ENCODE peak calls at places on chromosomes 12 and 14, in nine cellular contexts. J is HTR-8/SVneo; D is stimulated activated naive CD8-positive, alpha-beta T cell treated with anti-CD3 and anti-CD28 coated beads, Interleukin-15, Interleukin-2, amounts not matched to agents 100 U/mL and 50 U/mL, for 24 hours; Y is neural progenitor cell; C is uterus; S is stimulated activated CD4-positive, alpha-beta T cell treated with anti-CD3 and anti-CD28 coated beads, Interleukin-1b, Interleukin-23, amount 100 ng/mL, for 4 hours; W is AG08395; R is astrocyte of the cerebellum; I is H54. L is an unnamed sample.

GRCh38 chr12:115370204-115370603 is 686.2 kb upstream of the TBX3 start:
- DNase-seq in J (no peak), D (no peak), Y (no peak), C (no peak), S (no peak), W (no peak), R (no peak), I (no peak), L (no peak)

GRCh38 chr12:3885179-3886094 is 12.2 kb upstream of the PARP11 start:
- DNase-seq in J (peak), D (no peak), Y (peak), C (peak), S (peak), W (peak), R (peak), I (peak), L (no peak)

GRCh38 chr12:4137015-4137414 is 136.5 kb upstream of the CCND2 start:
- DNase-seq in J (no peak), D (no peak), Y (no peak), C (no peak), S (no peak), W (no peak), R (no peak), I (no peak), L (no peak)

GRCh38 chr12:143964-144649 is 69.8 kb downstream of the SLC6A12 start:
- DNase-seq in J (no peak), D (no peak), Y (peak), C (no peak), S (no peak), W (no peak), R (no peak), I (no peak), L (no peak)

GRCh38 chr14:56648508-56649301 is 69.1 kb downstream of the TMEM260 start:
- DNase-seq in J (no peak), D (no peak), Y (peak), C (no peak), S (no peak), W (no peak), R (no peak), I (no peak), L (no peak)

GRCh38 chr12:113214938-113215400 is 6.3 kb upstream of the TPCN1 start:
- DNase-seq in J (peak), D (peak), Y (no peak), C (peak), S (no peak), W (peak), R (peak), I (peak), L (peak)

GRCh38 chr12:46124132-46124847 is 133.9 kb upstream of the SCAF11 start:
- DNase-seq in J (no peak), D (no peak), Y (no peak), C (no peak), S (no peak), W (no peak), R (no peak), I (no peak), L (no peak)

GRCh38 chr12:89373772-89374572 is 21.7 kb upstream of the DUSP6 start:
- DNase-seq in J (no peak), D (no peak), Y (no peak), C (peak), S (no peak), W (peak), R (peak), I (peak), L (no peak)

L was measured in GF-D8.